ENCODE peak calls at places on chromosome 13, in nine cellular contexts. Q is neuronal stem cell, N is fibroblast of lung, L is Karpas-422, V is IMR-90, W is PC-3, A is H9, C is GM12878, E is GM23248. X is an unnamed sample.

GRCh38 chr13:35927554-35927953 is 203.6 kb downstream of the DCLK1 start:
- DNase-seq in V (peak; percentile 97), E (peak; percentile 84), C (no peak), N (peak; percentile 67), W (no peak), Q (no peak), L (no peak), A (no peak), X (no peak)

GRCh38 chr13:38767506-38768265 is 80.8 kb downstream of the FREM2 start:
- DNase-seq in W (no peak), A (no peak), V (no peak), C (no peak), Q (no peak), E (no peak), L (no peak), N (no peak), X (no peak)

GRCh38 chr13:23378009-23378632 is 55.4 kb downstream of the SACS start:
- DNase-seq in A (no peak), V (peak; percentile 99), N (peak; percentile 98), Q (no peak), L (peak; percentile 91), W (peak; percentile 87), E (peak; percentile 100), C (peak; percentile 68), X (no peak)

GRCh38 chr13:105579821-105580707 is 955.4 kb downstream of the EFNB2 start:
- DNase-seq in W (peak; percentile 76), N (no peak), Q (no peak), C (no peak), V (no peak), L (no peak), A (no peak), E (no peak), X (no peak)

GRCh38 chr13:93039131-93039530 is 187.5 kb upstream of the GPC6 start:
- DNase-seq in E (peak; percentile 16), A (no peak), N (peak; percentile 32), Q (no peak), W (no peak), L (no peak), C (no peak), V (peak; percentile 67), X (no peak)

GRCh38 chr13:77595166-77595810 is 59.8 kb downstream of the SCEL start:
- DNase-seq in V (no peak), A (no peak), E (no peak), L (no peak), N (no peak), Q (no peak), C (no peak), W (peak; percentile 40), X (no peak)

GRCh38 chr13:80428344-80429096 is 87.6 kb upstream of the SPRY2 start:
- DNase-seq in W (no peak), Q (no peak), N (no peak), E (no peak), A (no peak), C (no peak), V (no peak), L (no peak), X (peak; percentile 14)

GRCh38 chr13:110326263-110326904 is 19.3 kb downstream of the COL4A2 start:
- DNase-seq in W (no peak), V (no peak), A (no peak), Q (no peak), C (no peak), N (no peak), L (no peak), E (peak; percentile 38), X (no peak)

GRCh38 chr13:90055121-90055520 is 1292.4 kb upstream of the MIR17HG start:
- DNase-seq in N (peak; percentile 8), V (no peak), A (no peak), E (peak; percentile 12), C (no peak), W (peak; percentile 79), Q (no peak), L (no peak), X (no peak)

GRCh38 chr13:111511805-111512504 is 191.5 kb downstream of the TEX29 start:
- DNase-seq in N (no peak), V (no peak), A (peak; percentile 26), C (no peak), L (no peak), Q (no peak), W (no peak), E (no peak), X (no peak)

GRCh38 chr13:99227331-99227900 is 26.8 kb downstream of the UBAC2 start:
- DNase-seq in L (no peak), N (no peak), V (no peak), C (no peak), Q (no peak), W (no peak), E (no peak), A (no peak), X (no peak)

GRCh38 chr13:44932171-44932849 is 57.0 kb downstream of the NUFIP1 start:
- DNase-seq in L (no peak), C (no peak), N (peak; percentile 51), Q (no peak), E (peak; percentile 49), W (peak; percentile 55), A (no peak), V (peak; percentile 72), X (no peak)

GRCh38 chr13:60258349-60258748 is 94.6 kb upstream of the DIAPH3 start:
- DNase-seq in E (no peak), L (no peak), V (no peak), W (no peak), A (peak; percentile 56), N (no peak), C (no peak), Q (no peak), X (peak; percentile 11)

GRCh38 chr13:113493315-113493951 is 2.9 kb upstream of the DCUN1D2 start:
- DNase-seq in E (peak; percentile 96), V (peak; percentile 99), C (peak; percentile 16), N (peak; percentile 98), Q (no peak), A (no peak), L (peak; percentile 70), W (peak; percentile 92), X (no peak)

GRCh38 chr13:35672611-35673010 is 196.1 kb upstream of the MAB21L1 start:
- DNase-seq in A (no peak), W (no peak), E (peak; percentile 30), Q (no peak), V (peak; percentile 10), L (no peak), N (no peak), C (no peak), X (no peak)

GRCh38 chr13:44719857-44720671 is 143.9 kb upstream of the TSC22D1 start:
- DNase-seq in A (no peak), N (peak; percentile 80), V (peak; percentile 75), C (no peak), L (no peak), E (peak; percentile 88), Q (no peak), W (peak; percentile 74), X (no peak)

GRCh38 chr13:30019648-30020626 is 169.5 kb upstream of the UBL3 start:
- DNase-seq in V (no peak), L (no peak), A (no peak), C (no peak), Q (no peak), E (no peak), W (no peak), N (no peak), X (peak; percentile 39)

GRCh38 chr13:98975822-98976261 is 2.0 kb downstream of the DOCK9 start:
- DNase-seq in E (no peak), N (no peak), L (no peak), W (no peak), A (no peak), V (no peak), C (no peak), Q (no peak), X (peak; percentile 59)

GRCh38 chr13:109938255-109938936 is 152.0 kb upstream of the IRS2 start:
- DNase-seq in V (peak; percentile 93), C (no peak), L (no peak), Q (no peak), W (peak; percentile 65), N (peak; percentile 77), E (peak; percentile 91), A (no peak), X (no peak)

GRCh38 chr13:39263033-39263432 is 224.8 kb downstream of the NHLRC3 start:
- DNase-seq in E (peak; percentile 49), C (peak; percentile 9), A (peak; percentile 44), L (peak; percentile 75), Q (peak; percentile 31), N (peak; percentile 50), W (peak; percentile 65), V (peak; percentile 23), X (peak; percentile 49)

GRCh38 chr13:33524086-33524485 is 238.5 kb upstream of the STARD13 start:
- DNase-seq in A (no peak), Q (no peak), C (no peak), W (peak; percentile 93), L (no peak), E (peak; percentile 82), V (peak; percentile 92), N (peak; percentile 88), X (no peak)
- H2AFZ ChIP-seq in A (no peak overlapping the region), Q (no peak overlapping the region), C (no peak overlapping the region), W (no peak overlapping the region), L (no peak overlapping the region), E (no peak overlapping the region), V (no peak overlapping the region), N (no peak overlapping the region), X (no peak overlapping the region)

GRCh38 chr13:74128171-74128767 is 5.9 kb downstream of the KLF12 start:
- DNase-seq in C (no peak), N (no peak), Q (no peak), W (no peak), L (no peak), E (peak; percentile 65), A (no peak), V (peak; percentile 64), X (no peak)
- H3K9ac ChIP-seq in C (no peak overlapping the region), N (no peak overlapping the region), Q (no peak overlapping the region), W (no peak overlapping the region), L (peak overlapping the region; percentile 23), E (peak overlapping the region; percentile 35), A (no peak overlapping the region), V (no peak overlapping the region), X (no peak overlapping the region)

DNA sequence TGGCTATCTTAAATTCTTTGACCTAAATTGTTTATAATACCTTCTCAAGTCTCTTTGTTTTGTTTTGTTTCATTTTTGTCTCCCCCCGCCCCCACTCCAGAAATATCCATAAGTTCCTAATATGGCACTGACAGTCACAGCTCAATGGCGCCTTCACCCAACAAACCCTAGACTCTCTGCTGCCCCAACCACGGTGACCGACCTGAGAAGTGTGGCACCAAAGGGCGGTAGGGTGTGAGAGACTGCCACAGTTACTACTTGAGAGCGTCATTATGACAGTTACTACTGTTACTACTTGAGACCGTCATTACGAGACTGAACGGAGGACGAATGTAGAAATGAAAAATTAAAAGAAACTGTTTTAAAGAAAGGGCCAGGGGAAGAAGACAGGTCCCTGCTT is 34.4 kb upstream of the PSPC1 start:
- DNase-seq in C (no peak), N (no peak), W (no peak), E (no peak), A (no peak), L (no peak), Q (no peak), V (no peak), X (no peak)
- H3K27ac ChIP-seq in C (no peak overlapping the region), N (no peak overlapping the region), W (no peak overlapping the region), E (no peak overlapping the region), A (no peak overlapping the region), L (no peak overlapping the region), Q (no peak overlapping the region), V (no peak overlapping the region), X (no peak overlapping the region)

DNA sequence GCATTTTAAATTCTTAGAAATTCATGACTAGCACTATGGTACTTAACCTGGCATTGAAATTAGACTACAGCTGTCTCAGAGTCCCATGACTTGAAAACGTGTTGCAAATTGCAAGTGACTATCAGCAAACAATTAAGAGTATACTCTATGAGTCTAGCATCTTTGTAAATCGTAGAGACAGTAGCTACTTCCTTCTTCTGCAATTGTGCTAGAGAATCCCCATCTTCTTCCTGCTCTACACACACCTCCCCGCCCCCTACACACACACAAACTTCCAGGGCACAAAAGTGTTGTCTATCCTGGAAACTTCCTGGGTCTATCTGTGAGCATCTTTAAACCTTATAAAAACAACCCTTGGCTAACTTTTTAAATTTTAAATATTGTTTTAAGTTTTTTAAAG is 35.2 kb upstream of the MIR17HG start:
- DNase-seq in Q (no peak), C (no peak), W (no peak), E (no peak), N (no peak), L (no peak), V (no peak), A (no peak), X (no peak)
- H2AFZ ChIP-seq in Q (peak overlapping the region; percentile 17), C (peak overlapping the region; percentile 47), W (no peak overlapping the region), E (no peak overlapping the region), N (no peak overlapping the region), L (no peak overlapping the region), V (no peak overlapping the region), A (no peak overlapping the region), X (no peak overlapping the region)

X was measured in neural progenitor cell.